ENCODE peak calls at places on chromosome 10, in eight cellular contexts. N, L, Z, D, P, J, A and R are unnamed samples.

GRCh38 chr10:131547129-131547799 is 235.7 kb upstream of the TCERG1L start:
- DNase-seq in A (no peak), L (no peak), P (no peak), Z (no peak), J (no peak), N (no peak), D (no peak), R (no peak)

GRCh38 chr10:71667374-71667750 is 52.2 kb downstream of the C10orf105 start:
- DNase-seq in A (no peak), D (no peak), Z (no peak), L (no peak), J (no peak), P (no peak), N (no peak), R (no peak)

GRCh38 chr10:129864601-129865126 is 99.4 kb downstream of the EBF3 start:
- DNase-seq in N (no peak), A (no peak), P (no peak), D (no peak), L (no peak), Z (no peak), J (no peak), R (no peak)

GRCh38 chr10:124185074-124185473 is 91.7 kb upstream of the CHST15 start:
- DNase-seq in J (no peak), Z (no peak), D (no peak), A (peak), N (no peak), P (no peak), L (no peak), R (no peak)

GRCh38 chr10:113061054-113061430 is 111.0 kb downstream of the TCF7L2 start:
- DNase-seq in D (no peak), J (no peak), A (no peak), L (no peak), P (no peak), N (no peak), Z (no peak), R (no peak)

GRCh38 chr10:36446873-36447272 is 678.5 kb upstream of the ANKRD30A start:
- DNase-seq in D (peak), Z (peak), N (no peak), L (no peak), J (no peak), P (no peak), A (peak), R (peak)

GRCh38 chr10:18658301-18658991 is 785 bp upstream of the ARL5B start:
- DNase-seq in D (no peak), N (peak), A (peak), P (no peak), J (no peak), Z (peak), L (no peak), R (no peak)

GRCh38 chr10:105834261-105835059 is 1193.4 kb downstream of the SORCS3 start:
- DNase-seq in A (no peak), J (no peak), L (no peak), Z (no peak), D (no peak), P (no peak), N (no peak), R (no peak)

GRCh38 chr10:48788551-48788950 is 103.9 kb downstream of the WDFY4 start:
- DNase-seq in P (no peak), J (no peak), L (no peak), Z (no peak), A (no peak), N (no peak), D (no peak), R (no peak)

GRCh38 chr10:125060486-125060850 is 99.9 kb downstream of the CTBP2 start:
- DNase-seq in J (no peak), D (peak), P (no peak), L (no peak), N (no peak), A (peak), Z (no peak), R (no peak)

GRCh38 chr10:43292745-43293676 is 26.1 kb upstream of the RASGEF1A start:
- DNase-seq in P (peak), Z (peak), J (peak), A (peak), N (peak), D (peak), L (peak), R (no peak)

GRCh38 chr10:24670964-24671670 is 52.6 kb downstream of the ARHGAP21 start:
- DNase-seq in P (no peak), L (no peak), D (no peak), J (no peak), A (no peak), Z (no peak), N (no peak), R (no peak)

GRCh38 chr10:132941640-132942051 is 724 bp downstream of the CFAP46 start:
- DNase-seq in N (no peak), D (no peak), J (no peak), L (no peak), Z (no peak), P (no peak), A (no peak), R (no peak)

GRCh38 chr10:35447693-35448407 is 111.5 kb downstream of the CCNY start:
- DNase-seq in Z (no peak), P (peak), N (peak), L (no peak), J (peak), A (peak), D (no peak), R (no peak)

GRCh38 chr10:44339218-44339617 is 45.7 kb downstream of the CXCL12 start:
- DNase-seq in L (peak), A (no peak), J (peak), Z (no peak), D (no peak), N (no peak), P (no peak), R (no peak)

GRCh38 chr10:117320050-117320665 is 55.1 kb downstream of the PDZD8 start:
- DNase-seq in A (no peak), J (peak), D (no peak), N (no peak), L (no peak), Z (no peak), P (peak), R (no peak)

GRCh38 chr10:130283234-130283574 is 147.0 kb downstream of the GLRX3 start:
- DNase-seq in Z (no peak), N (no peak), L (no peak), A (no peak), J (no peak), P (no peak), D (no peak), R (no peak)

GRCh38 chr10:31262672-31263071 is 56.3 kb upstream of the ZEB1 start:
- DNase-seq in P (no peak), N (peak), J (no peak), L (no peak), Z (peak), A (no peak), D (no peak), R (no peak)

GRCh38 chr10:17454801-17455520 is 566 bp upstream of the ST8SIA6 start:
- DNase-seq in N (no peak), D (no peak), L (no peak), J (no peak), P (no peak), A (no peak), Z (no peak), R (no peak)
- H3K4me3 ChIP-seq in N (peak), D (peak), L (peak), J (peak), P (peak), A (peak), Z (peak), R (peak)

GRCh38 chr10:80500572-80501380 is 36.9 kb upstream of the SH2D4B start:
- DNase-seq in P (peak), Z (peak), D (no peak), L (no peak), N (no peak), J (no peak), A (no peak), R (no peak)
- H3K27ac ChIP-seq in P (peak), Z (peak), D (peak), L (peak), N (peak), J (no peak), A (peak), R (peak)

DNA sequence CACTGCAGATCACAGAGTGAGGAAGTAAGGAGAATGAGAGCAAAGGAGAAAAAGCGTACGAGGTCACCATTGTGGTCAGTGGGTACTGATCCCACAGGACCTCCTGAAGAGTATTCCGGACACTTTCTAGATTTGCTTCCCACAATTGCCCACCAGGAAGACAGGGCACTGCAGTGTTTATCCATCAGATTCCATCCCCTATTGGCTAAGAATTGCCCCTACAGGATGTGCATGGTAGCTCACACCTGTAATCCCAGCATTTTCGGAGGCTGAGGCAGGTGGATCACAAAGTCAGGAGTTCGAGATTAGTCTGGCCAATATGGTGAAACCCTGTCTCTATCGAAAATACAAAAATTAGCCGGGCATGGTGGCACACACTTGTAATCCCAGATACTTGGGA is 5.3 kb upstream of the FHIP2A start:
- DNase-seq in L (no peak), D (no peak), N (no peak), Z (no peak), P (no peak), J (no peak), A (no peak), R (no peak)
- TF ChIP-seq CTCF in L (no peak), D (no peak), N (no peak), Z (no peak), P (no peak), J (no peak), A (no peak), R (no peak)

DNA sequence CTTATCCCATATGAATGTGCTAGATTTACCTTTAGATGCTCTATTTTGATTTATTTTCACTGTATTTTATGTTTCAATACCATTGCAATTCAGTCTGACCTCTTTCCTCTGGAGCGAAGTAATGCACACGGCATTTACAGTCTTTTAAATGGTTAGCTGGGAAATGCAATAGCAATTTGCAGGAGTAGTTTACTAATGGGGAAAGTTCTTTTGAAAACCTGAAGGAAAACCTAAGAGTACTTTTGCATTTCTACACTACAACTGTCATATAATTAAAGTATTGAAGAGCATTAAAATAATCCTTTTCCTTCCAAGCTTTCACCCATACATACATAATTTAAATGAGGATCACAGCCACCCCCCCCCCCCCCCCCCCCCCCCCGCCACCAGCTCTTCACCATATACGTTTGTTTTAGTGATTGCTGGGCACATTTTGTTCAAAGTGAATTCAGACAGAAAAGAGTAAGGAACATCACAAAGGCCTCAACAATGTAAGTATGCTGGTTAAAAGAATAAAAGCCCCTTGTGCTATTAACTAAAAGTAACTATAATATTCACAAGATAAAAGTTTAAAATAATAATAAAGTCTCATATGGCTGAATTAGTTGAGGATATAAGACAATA is 3.5 kb downstream of the SKIDA1 start:
- DNase-seq in N (no peak), D (no peak), Z (no peak), J (no peak), P (no peak), L (no peak), A (no peak), R (no peak)
- H3K4me3 ChIP-seq in N (no peak), D (no peak), Z (no peak), J (no peak), P (no peak), L (no peak), A (no peak), R (no peak)

DNA sequence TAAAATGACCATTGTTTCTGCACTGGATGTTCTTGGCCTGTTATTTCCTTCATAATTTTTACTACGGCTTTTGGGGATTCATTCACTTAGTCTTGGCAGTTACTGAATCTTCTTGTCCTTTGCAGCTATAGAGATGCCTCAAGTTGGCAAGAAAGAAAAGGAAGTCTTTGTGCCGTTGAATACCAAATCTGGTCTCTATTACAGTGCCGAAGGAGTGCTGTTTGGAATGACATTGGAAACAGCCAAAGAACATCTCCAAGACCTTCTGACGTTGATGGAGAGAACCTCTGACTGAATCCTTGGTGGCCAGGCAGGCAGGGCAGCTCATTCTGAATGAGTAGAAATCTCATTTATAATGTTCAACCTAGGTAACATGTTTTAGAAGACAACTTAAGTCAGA is 54.3 kb upstream of the NRP1 start:
- DNase-seq in N (no peak), A (no peak), D (no peak), P (no peak), Z (no peak), L (no peak), J (no peak), R (no peak)
- H3K27ac ChIP-seq in N (no peak), A (no peak), D (peak), P (no peak), Z (no peak), L (no peak), J (no peak), R (no peak)

DNA sequence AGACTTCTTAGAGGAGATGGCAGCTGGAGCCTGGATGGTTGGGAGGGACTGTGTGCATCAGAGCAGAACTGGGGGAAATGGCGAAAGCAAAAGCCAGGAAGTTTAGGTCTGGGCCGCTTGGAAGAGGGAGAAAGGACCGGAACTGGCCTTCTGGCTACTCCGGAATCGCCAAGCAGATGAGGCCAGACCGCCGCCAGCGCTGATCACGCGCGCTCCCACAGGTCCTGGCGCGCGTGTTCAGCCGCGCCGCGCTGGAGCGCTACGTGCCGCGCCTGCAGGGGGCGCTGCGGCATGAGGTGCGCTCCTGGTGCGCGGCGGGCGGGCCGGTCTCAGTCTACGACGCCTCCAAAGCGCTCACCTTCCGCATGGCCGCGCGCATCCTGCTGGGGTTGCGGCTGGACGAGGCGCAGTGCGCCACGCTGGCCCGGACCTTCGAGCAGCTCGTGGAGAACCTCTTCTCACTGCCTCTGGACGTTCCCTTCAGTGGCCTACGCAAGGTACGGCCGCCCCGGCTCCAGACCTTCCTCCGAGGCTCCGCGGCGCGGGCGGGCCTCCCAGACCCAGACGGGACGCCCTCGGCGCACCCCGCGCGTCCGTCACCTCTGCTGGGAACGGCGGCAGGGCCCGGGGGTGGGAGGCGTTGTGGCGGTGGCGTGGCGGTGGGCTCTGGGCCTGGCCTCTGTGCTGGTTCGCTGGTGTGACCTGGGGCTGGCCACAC is 2.1 kb downstream of the CYP26C1 start:
- DNase-seq in A (peak), P (peak), L (no peak), D (no peak), J (no peak), Z (no peak), N (no peak), R (no peak)
- TF ChIP-seq CTCF in A (peak), P (peak), L (peak), D (no peak), J (no peak), Z (no peak), N (no peak), R (peak)

DNA sequence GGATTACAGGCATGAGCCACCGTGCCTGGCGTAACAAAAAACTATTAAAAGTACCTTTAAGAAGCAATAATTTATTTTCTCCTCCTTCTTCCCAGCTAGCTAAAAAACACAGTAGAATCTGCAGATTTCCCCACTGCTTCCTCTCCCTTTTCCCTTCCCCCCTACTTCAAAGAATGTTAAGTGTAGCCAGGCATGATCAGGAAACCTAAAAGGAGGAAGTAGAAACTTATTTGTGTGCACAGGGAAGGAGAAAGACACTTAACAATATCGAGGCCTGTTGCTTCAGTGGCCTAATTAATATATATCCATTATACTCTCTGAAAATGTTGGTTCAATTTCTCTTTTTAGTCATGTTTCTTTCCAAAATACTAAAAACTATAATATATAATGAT is 127.7 kb downstream of the NRBF2 start:
- DNase-seq in J (peak), D (no peak), L (no peak), P (no peak), Z (no peak), N (no peak), A (no peak), R (no peak)
- H3K4me3 ChIP-seq in J (no peak), D (no peak), L (no peak), P (no peak), Z (no peak), N (no peak), A (no peak), R (no peak)

GRCh38 chr10:17188644-17189172 is 12.8 kb downstream of the TRDMT1 start:
- DNase-seq in N (no peak), D (no peak), Z (no peak), A (no peak), L (no peak), P (no peak), J (no peak), R (no peak)
- H3K27ac ChIP-seq in N (no peak), D (no peak), Z (no peak), A (no peak), L (no peak), P (no peak), J (no peak), R (no peak)

GRCh38 chr10:101993836-101994235 is 62.1 kb downstream of the ARMH3 start:
- DNase-seq in J (no peak), A (no peak), D (no peak), Z (no peak), P (no peak), N (no peak), L (no peak), R (no peak)

GRCh38 chr10:101995451-101996063 is 60.4 kb downstream of the ARMH3 start:
- DNase-seq in P (no peak), Z (no peak), L (no peak), D (no peak), A (no peak), N (no peak), J (peak), R (no peak)

GRCh38 chr10:102001435-102002068 is 54.4 kb downstream of the ARMH3 start:
- DNase-seq in P (no peak), Z (no peak), J (no peak), D (no peak), A (no peak), N (no peak), L (no peak), R (no peak)

GRCh38 chr10:102003541-102003940 is 52.4 kb downstream of the ARMH3 start:
- DNase-seq in L (no peak), J (no peak), N (no peak), A (peak), Z (no peak), P (no peak), D (no peak), R (no peak)

GRCh38 chr10:101997803-101998202 is 58.2 kb downstream of the ARMH3 start:
- DNase-seq in J (no peak), P (no peak), Z (no peak), N (no peak), L (no peak), D (no peak), A (no peak), R (no peak)
- TF ChIP-seq CTCF in J (no peak), P (no peak), Z (no peak), N (no peak), L (no peak), D (no peak), A (no peak), R (no peak)